ENCODE peak calls at places on chromosomes 2 and 18, in five cellular contexts. One of them, this sample, is unnamed.

GRCh38 chr2:102485151-102485769 is 12.2 kb downstream of the SLC9A4 start:
- DNase-seq in fibroblast of lung: peak; percentile 13
- DNase-seq in PC-3: no peak
- DNase-seq in astrocyte: peak; percentile 6
- DNase-seq in neural progenitor cell: no peak
- DNase-seq in this sample: no peak

GRCh38 chr18:14963246-14963645 is 215.3 kb downstream of the ANKRD30B start:
- DNase-seq in neural progenitor cell: no peak
- DNase-seq in fibroblast of lung: no peak
- DNase-seq in PC-3: no peak
- DNase-seq in astrocyte: no peak
- DNase-seq in this sample: no peak

GRCh38 chr2:208501217-208501616 is 94.6 kb downstream of the PTH2R start:
- DNase-seq in astrocyte: no peak
- DNase-seq in neural progenitor cell: peak; percentile 68
- DNase-seq in fibroblast of lung: no peak
- DNase-seq in PC-3: no peak
- DNase-seq in this sample: peak; percentile 30

GRCh38 chr18:65093341-65093740 is 657.5 kb upstream of the CDH7 start:
- DNase-seq in neural progenitor cell: peak; percentile 4
- DNase-seq in PC-3: no peak
- DNase-seq in fibroblast of lung: no peak
- DNase-seq in astrocyte: no peak
- DNase-seq in this sample: no peak

GRCh38 chr2:128385365-128385764 is 66.7 kb upstream of the HS6ST1 start:
- DNase-seq in neural progenitor cell: no peak
- DNase-seq in fibroblast of lung: no peak
- DNase-seq in PC-3: no peak
- DNase-seq in astrocyte: no peak
- DNase-seq in this sample: no peak

GRCh38 chr2:69434753-69435152 is 2.5 kb downstream of the NFU1 start:
- DNase-seq in fibroblast of lung: no peak
- DNase-seq in astrocyte: no peak
- DNase-seq in neural progenitor cell: no peak
- DNase-seq in PC-3: no peak
- DNase-seq in this sample: no peak

GRCh38 chr18:2442006-2442405 is 129.3 kb downstream of the METTL4 start:
- DNase-seq in PC-3: no peak
- DNase-seq in neural progenitor cell: no peak
- DNase-seq in fibroblast of lung: peak; percentile 19
- DNase-seq in astrocyte: no peak
- DNase-seq in this sample: no peak

GRCh38 chr2:15223887-15224286 is 337.2 kb downstream of the NBAS start:
- DNase-seq in PC-3: peak; percentile 39
- DNase-seq in fibroblast of lung: peak; percentile 79
- DNase-seq in astrocyte: peak; percentile 73
- DNase-seq in neural progenitor cell: no peak
- DNase-seq in this sample: no peak

GRCh38 chr2:137967042-137967441 is 2.8 kb downstream of the HNMT start:
- DNase-seq in neural progenitor cell: no peak
- DNase-seq in PC-3: no peak
- DNase-seq in astrocyte: no peak
- DNase-seq in fibroblast of lung: no peak
- DNase-seq in this sample: no peak

GRCh38 chr2:176585791-176586190 is 316.5 kb downstream of the MTX2 start:
- DNase-seq in astrocyte: no peak
- DNase-seq in PC-3: no peak
- DNase-seq in fibroblast of lung: no peak
- DNase-seq in neural progenitor cell: no peak
- DNase-seq in this sample: no peak

GRCh38 chr2:167127135-167127534 is 238.9 kb downstream of the XIRP2 start:
- DNase-seq in fibroblast of lung: peak; percentile 31
- DNase-seq in PC-3: peak; percentile 70
- DNase-seq in neural progenitor cell: no peak
- DNase-seq in astrocyte: peak; percentile 8
- DNase-seq in this sample: peak; percentile 33

GRCh38 chr2:226792155-226792871 is 7.3 kb downstream of the IRS1 start:
- DNase-seq in fibroblast of lung: peak; percentile 25
- DNase-seq in neural progenitor cell: no peak
- DNase-seq in PC-3: peak; percentile 23
- DNase-seq in astrocyte: no peak
- DNase-seq in this sample: no peak

GRCh38 chr2:216622526-216622925 is 10.7 kb upstream of the IGFBP2 start:
- DNase-seq in neural progenitor cell: no peak
- DNase-seq in fibroblast of lung: no peak
- DNase-seq in astrocyte: no peak
- DNase-seq in PC-3: no peak
- DNase-seq in this sample: no peak

GRCh38 chr2:27050281-27050995 is 1.0 kb upstream of the AGBL5 start:
- DNase-seq in fibroblast of lung: peak; percentile 94
- DNase-seq in PC-3: peak; percentile 97
- DNase-seq in astrocyte: peak; percentile 92
- DNase-seq in neural progenitor cell: peak; percentile 94
- DNase-seq in this sample: peak; percentile 93

GRCh38 chr18:28208268-28208667 is 31.3 kb upstream of the CDH2 start:
- DNase-seq in fibroblast of lung: no peak
- DNase-seq in PC-3: no peak
- DNase-seq in neural progenitor cell: no peak
- DNase-seq in astrocyte: no peak
- DNase-seq in this sample: no peak

GRCh38 chr2:190656301-190656700 is 7.4 kb downstream of the NAB1 start:
- DNase-seq in PC-3: no peak
- DNase-seq in fibroblast of lung: no peak
- DNase-seq in neural progenitor cell: no peak
- DNase-seq in astrocyte: no peak
- DNase-seq in this sample: no peak
- H3K4me3 ChIP-seq in PC-3: no peak overlapping the region
- H3K4me3 ChIP-seq in fibroblast of lung: no peak overlapping the region
- H3K4me3 ChIP-seq in neural progenitor cell: no peak overlapping the region
- H3K4me3 ChIP-seq in astrocyte: no peak overlapping the region
- H3K4me3 ChIP-seq in this sample: no peak overlapping the region

GRCh38 chr18:21241224-21242131 is 554 bp upstream of the GREB1L start:
- DNase-seq in astrocyte: no peak
- DNase-seq in PC-3: peak; percentile 30
- DNase-seq in neural progenitor cell: peak; percentile 78
- DNase-seq in fibroblast of lung: no peak
- DNase-seq in this sample: no peak

GRCh38 chr18:21242141-21243040 is at the start of gene GREB1L:
- DNase-seq in fibroblast of lung: peak; percentile 69
- DNase-seq in neural progenitor cell: peak; percentile 93
- DNase-seq in astrocyte: peak; percentile 53
- DNase-seq in PC-3: peak; percentile 85
- DNase-seq in this sample: peak; percentile 16

DNA sequence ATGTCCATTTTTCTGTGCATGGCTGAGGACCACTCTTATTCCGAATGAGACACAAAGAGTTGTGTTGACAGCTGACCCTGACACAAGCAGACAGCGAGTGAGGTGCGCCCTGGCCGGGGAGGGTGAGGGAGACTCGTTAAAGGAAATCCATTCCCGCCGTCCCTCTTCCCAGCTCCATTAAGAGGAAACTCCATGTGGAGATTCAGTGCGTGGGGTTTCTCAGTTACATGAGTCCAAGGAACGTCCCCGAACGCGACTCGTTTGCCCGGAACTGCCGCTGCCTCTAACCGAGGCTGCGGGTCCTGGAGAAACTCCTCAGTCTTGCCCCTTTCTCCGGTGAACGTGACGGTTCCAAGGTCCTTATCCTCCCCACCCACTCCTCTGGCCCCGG is 1.0 kb downstream of the GREB1L start:
- DNase-seq in neural progenitor cell: peak; percentile 42
- DNase-seq in fibroblast of lung: peak; percentile 38
- DNase-seq in PC-3: peak; percentile 38
- DNase-seq in astrocyte: peak; percentile 17
- DNase-seq in this sample: no peak
- TF ChIP-seq EZH2 in neural progenitor cell: no peak
- TF ChIP-seq EZH2 in fibroblast of lung: peak; percentile 86
- TF ChIP-seq EZH2 in PC-3: no peak
- TF ChIP-seq EZH2 in astrocyte: peak; percentile 19
- TF ChIP-seq EZH2 in this sample: no peak

DNA sequence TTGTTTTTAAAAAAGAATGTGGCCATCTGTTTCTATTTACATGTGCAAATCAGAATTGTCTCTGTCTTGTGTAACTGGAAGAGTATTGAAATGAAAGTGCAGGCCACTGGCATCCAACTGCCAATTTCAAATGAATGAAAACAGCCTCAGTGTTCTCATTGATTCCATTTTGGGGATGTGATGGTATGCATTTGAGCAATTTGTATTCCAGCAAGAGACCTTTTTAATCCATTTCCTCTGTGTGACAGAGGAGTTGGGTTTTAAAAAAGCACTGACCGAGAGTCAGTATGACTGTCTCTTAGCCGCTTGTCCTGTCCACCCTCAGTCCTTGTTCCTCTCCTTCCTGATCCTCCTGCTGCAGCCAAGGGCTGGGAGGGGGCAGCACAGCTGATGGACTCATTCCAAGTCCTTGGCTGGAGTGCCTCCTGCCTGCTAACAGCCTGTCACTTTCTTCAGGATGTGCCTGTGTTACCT is 50.0 kb downstream of the ASAP2 start:
- DNase-seq in PC-3: no peak
- DNase-seq in fibroblast of lung: no peak
- DNase-seq in neural progenitor cell: peak; percentile 29
- DNase-seq in astrocyte: no peak
- DNase-seq in this sample: no peak
- H3K4me3 ChIP-seq in PC-3: no peak overlapping the region
- H3K4me3 ChIP-seq in fibroblast of lung: no peak overlapping the region
- H3K4me3 ChIP-seq in neural progenitor cell: no peak overlapping the region
- H3K4me3 ChIP-seq in astrocyte: no peak overlapping the region
- H3K4me3 ChIP-seq in this sample: no peak overlapping the region

DNA sequence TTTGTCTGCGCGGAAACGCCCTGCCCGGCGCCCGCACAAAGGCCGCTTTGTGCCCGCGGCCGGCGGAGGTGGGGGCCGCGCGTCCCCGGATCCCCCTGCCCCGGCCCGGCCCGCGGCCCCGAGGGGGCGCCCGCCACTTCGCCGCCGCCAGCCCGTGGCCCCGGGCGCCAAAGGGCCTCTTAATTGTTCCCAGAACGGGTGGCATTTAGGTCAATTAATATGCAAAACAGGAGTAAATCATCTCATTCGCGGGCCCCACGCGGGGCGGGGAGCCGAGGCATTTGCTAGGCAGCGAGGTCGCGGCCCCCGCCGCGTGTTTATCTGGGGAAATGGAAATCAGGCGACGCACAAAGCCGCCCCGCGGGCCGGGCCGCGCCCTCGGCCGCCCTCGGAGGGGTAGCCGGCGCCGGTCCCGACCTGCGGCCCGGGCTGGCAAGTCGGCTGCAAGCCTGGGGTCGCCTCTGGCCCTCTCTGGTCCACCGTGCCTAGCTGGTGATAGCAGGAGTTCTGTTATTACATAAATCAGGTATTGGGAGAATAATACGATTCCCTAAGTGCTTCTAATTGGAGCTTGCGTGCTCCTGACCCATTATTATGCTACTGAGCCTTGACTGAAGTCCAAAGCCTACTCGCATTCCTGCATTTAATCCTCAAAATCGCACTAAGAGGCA is 148.2 kb upstream of the GLI2 start:
- DNase-seq in neural progenitor cell: peak; percentile 82
- DNase-seq in fibroblast of lung: no peak
- DNase-seq in astrocyte: no peak
- DNase-seq in PC-3: no peak
- DNase-seq in this sample: no peak
- TF ChIP-seq EZH2 in neural progenitor cell: peak; percentile 73
- TF ChIP-seq EZH2 in fibroblast of lung: no peak
- TF ChIP-seq EZH2 in astrocyte: peak; percentile 12
- TF ChIP-seq EZH2 in PC-3: no peak
- TF ChIP-seq EZH2 in this sample: no peak

GRCh38 chr2:64035067-64035942 is 16.1 kb upstream of the VPS54 start:
- DNase-seq in fibroblast of lung: peak; percentile 51
- DNase-seq in astrocyte: peak; percentile 34
- DNase-seq in PC-3: peak; percentile 35
- DNase-seq in neural progenitor cell: no peak
- DNase-seq in this sample: no peak
- H3K4me3 ChIP-seq in fibroblast of lung: no peak overlapping the region
- H3K4me3 ChIP-seq in astrocyte: no peak overlapping the region
- H3K4me3 ChIP-seq in PC-3: no peak overlapping the region
- H3K4me3 ChIP-seq in neural progenitor cell: no peak overlapping the region
- H3K4me3 ChIP-seq in this sample: no peak overlapping the region

GRCh38 chr2:172088245-172089004 is 3.1 kb downstream of the DLX1 start:
- DNase-seq in PC-3: no peak
- DNase-seq in fibroblast of lung: no peak
- DNase-seq in neural progenitor cell: peak; percentile 67
- DNase-seq in astrocyte: no peak
- DNase-seq in this sample: no peak
- TF ChIP-seq EZH2 in PC-3: no peak
- TF ChIP-seq EZH2 in fibroblast of lung: peak; percentile 93
- TF ChIP-seq EZH2 in neural progenitor cell: peak; percentile 97
- TF ChIP-seq EZH2 in astrocyte: peak; percentile 85
- TF ChIP-seq EZH2 in this sample: peak; percentile 88

GRCh38 chr18:73681912-73682311 is 465.7 kb downstream of the FBXO15 start:
- DNase-seq in fibroblast of lung: no peak
- DNase-seq in neural progenitor cell: no peak
- DNase-seq in PC-3: no peak
- DNase-seq in astrocyte: no peak
- DNase-seq in this sample: no peak

GRCh38 chr18:73681398-73681797 is 466.2 kb downstream of the FBXO15 start:
- DNase-seq in PC-3: no peak
- DNase-seq in astrocyte: no peak
- DNase-seq in fibroblast of lung: no peak
- DNase-seq in neural progenitor cell: no peak
- DNase-seq in this sample: no peak

GRCh38 chr18:73684651-73685050 is 463.0 kb downstream of the FBXO15 start:
- DNase-seq in astrocyte: peak; percentile 51
- DNase-seq in neural progenitor cell: no peak
- DNase-seq in fibroblast of lung: peak; percentile 65
- DNase-seq in PC-3: peak; percentile 67
- DNase-seq in this sample: no peak

GRCh38 chr18:73679941-73680700 is 467.5 kb downstream of the FBXO15 start:
- DNase-seq in fibroblast of lung: peak; percentile 80
- DNase-seq in neural progenitor cell: no peak
- DNase-seq in PC-3: peak; percentile 85
- DNase-seq in astrocyte: peak; percentile 78
- DNase-seq in this sample: no peak

DNA sequence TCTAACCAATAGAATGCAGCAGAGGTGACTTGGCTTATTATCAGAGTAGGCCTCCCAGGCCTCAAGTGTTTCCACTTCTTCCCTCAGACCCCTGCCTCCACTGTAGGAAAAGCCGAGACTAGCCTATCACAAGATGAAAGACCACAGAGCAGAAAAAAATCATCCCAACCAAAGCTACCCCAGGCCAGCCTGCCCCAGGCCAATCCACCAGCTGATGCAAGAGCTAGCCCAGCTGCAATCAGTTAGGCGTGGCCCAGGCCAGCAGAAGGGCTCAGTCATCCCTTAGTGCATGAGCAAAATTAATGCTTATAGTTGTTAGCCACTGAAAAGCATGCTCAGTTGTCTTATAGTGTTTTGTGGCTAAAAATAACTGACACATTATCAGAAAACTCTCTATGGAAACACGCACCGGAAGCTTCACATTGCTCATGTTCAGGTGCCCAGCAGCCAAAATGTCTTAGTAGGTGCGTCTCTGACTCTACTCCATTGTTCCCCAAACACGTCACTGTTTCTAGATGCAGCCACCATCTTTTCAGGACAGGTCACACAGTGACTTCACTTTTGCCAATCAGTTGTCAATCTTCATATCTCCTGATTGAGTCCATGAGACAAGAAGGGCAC is 463.9 kb downstream of the FBXO15 start:
- DNase-seq in astrocyte: peak; percentile 30
- DNase-seq in neural progenitor cell: no peak
- DNase-seq in fibroblast of lung: peak; percentile 41
- DNase-seq in PC-3: peak; percentile 43
- DNase-seq in this sample: no peak
- H3K4me3 ChIP-seq in astrocyte: no peak overlapping the region
- H3K4me3 ChIP-seq in neural progenitor cell: no peak overlapping the region
- H3K4me3 ChIP-seq in fibroblast of lung: no peak overlapping the region
- H3K4me3 ChIP-seq in PC-3: no peak overlapping the region
- H3K4me3 ChIP-seq in this sample: no peak overlapping the region

GRCh38 chr2:45342-46130 is 769 bp downstream of the FAM110C start:
- DNase-seq in astrocyte: no peak
- DNase-seq in fibroblast of lung: no peak
- DNase-seq in neural progenitor cell: peak; percentile 25
- DNase-seq in PC-3: peak; percentile 24
- DNase-seq in this sample: no peak
- TF ChIP-seq EZH2 in astrocyte: peak; percentile 51
- TF ChIP-seq EZH2 in fibroblast of lung: no peak
- TF ChIP-seq EZH2 in neural progenitor cell: peak; percentile 84
- TF ChIP-seq EZH2 in PC-3: no peak
- TF ChIP-seq EZH2 in this sample: no peak

This sample was measured in HepG2.